ENCODE peak calls at places on chromosomes 2 and 18, in six cellular contexts. One of them, this sample, is unnamed. For H3K4me1, the result is how much of the 10 kb centered on the place peaks cover.

GRCh38 chr2:172864182-172864581 is 128.5 kb downstream of the RAPGEF4 start:
- DNase-seq in kidney: no peak
- DNase-seq in CD4-positive, CD25-positive, alpha-beta regulatory T cell: no peak
- DNase-seq in pancreas: peak
- DNase-seq in GM23248: peak
- DNase-seq in psoas muscle: peak
- DNase-seq in this sample: peak

GRCh38 chr2:209423562-209424541 is at the start of gene MAP2:
- DNase-seq in kidney: peak
- DNase-seq in CD4-positive, CD25-positive, alpha-beta regulatory T cell: peak
- DNase-seq in pancreas: peak
- DNase-seq in GM23248: peak
- DNase-seq in psoas muscle: peak
- DNase-seq in this sample: peak

GRCh38 chr18:49006641-49007136 is 55.9 kb upstream of the SMAD7 start:
- DNase-seq in kidney: peak
- DNase-seq in CD4-positive, CD25-positive, alpha-beta regulatory T cell: no peak
- DNase-seq in pancreas: no peak
- DNase-seq in GM23248: peak
- DNase-seq in psoas muscle: peak
- DNase-seq in this sample: no peak

GRCh38 chr2:241870611-241871537 is 1.3 kb downstream of the RTP5 start:
- DNase-seq in kidney: peak
- DNase-seq in CD4-positive, CD25-positive, alpha-beta regulatory T cell: no peak
- DNase-seq in pancreas: no peak
- DNase-seq in GM23248: no peak
- DNase-seq in psoas muscle: peak
- DNase-seq in this sample: no peak

GRCh38 chr2:55014962-55015939 is 35.0 kb downstream of the RTN4 start:
- DNase-seq in kidney: no peak
- DNase-seq in CD4-positive, CD25-positive, alpha-beta regulatory T cell: peak
- DNase-seq in pancreas: no peak
- DNase-seq in GM23248: peak
- DNase-seq in psoas muscle: no peak
- DNase-seq in this sample: no peak

GRCh38 chr18:54390838-54391237 is 33.1 kb downstream of the C18orf54 start:
- DNase-seq in kidney: no peak
- DNase-seq in CD4-positive, CD25-positive, alpha-beta regulatory T cell: no peak
- DNase-seq in pancreas: no peak
- DNase-seq in GM23248: no peak
- DNase-seq in psoas muscle: no peak
- DNase-seq in this sample: no peak

GRCh38 chr2:168635065-168635577 is 167.3 kb upstream of the NOSTRIN start:
- DNase-seq in kidney: peak
- DNase-seq in CD4-positive, CD25-positive, alpha-beta regulatory T cell: no peak
- DNase-seq in pancreas: no peak
- DNase-seq in GM23248: peak
- DNase-seq in psoas muscle: peak
- DNase-seq in this sample: no peak

GRCh38 chr2:173271135-173271534 is 83.5 kb upstream of the CDCA7 start:
- DNase-seq in kidney: no peak
- DNase-seq in CD4-positive, CD25-positive, alpha-beta regulatory T cell: no peak
- DNase-seq in pancreas: no peak
- DNase-seq in GM23248: no peak
- DNase-seq in psoas muscle: no peak
- DNase-seq in this sample: no peak

GRCh38 chr2:101790856-101791255 is 93.3 kb downstream of the MAP4K4 start:
- DNase-seq in kidney: no peak
- DNase-seq in CD4-positive, CD25-positive, alpha-beta regulatory T cell: no peak
- DNase-seq in pancreas: no peak
- DNase-seq in GM23248: peak
- DNase-seq in psoas muscle: no peak
- DNase-seq in this sample: no peak

GRCh38 chr2:128605421-128605820 is 286.8 kb upstream of the HS6ST1 start:
- DNase-seq in kidney: peak
- DNase-seq in CD4-positive, CD25-positive, alpha-beta regulatory T cell: no peak
- DNase-seq in pancreas: peak
- DNase-seq in GM23248: no peak
- DNase-seq in psoas muscle: peak
- DNase-seq in this sample: peak

GRCh38 chr2:219079417-219079816 is 18.7 kb upstream of the IHH start:
- DNase-seq in kidney: no peak
- DNase-seq in CD4-positive, CD25-positive, alpha-beta regulatory T cell: no peak
- DNase-seq in pancreas: no peak
- DNase-seq in GM23248: peak
- DNase-seq in psoas muscle: no peak
- DNase-seq in this sample: no peak

GRCh38 chr18:58429442-58429841 is 199.4 kb downstream of the ALPK2 start:
- DNase-seq in kidney: no peak
- DNase-seq in CD4-positive, CD25-positive, alpha-beta regulatory T cell: no peak
- DNase-seq in pancreas: no peak
- DNase-seq in GM23248: no peak
- DNase-seq in psoas muscle: no peak
- DNase-seq in this sample: no peak

GRCh38 chr18:33812186-33812585 is 234.2 kb downstream of the ASXL3 start:
- DNase-seq in kidney: no peak
- DNase-seq in CD4-positive, CD25-positive, alpha-beta regulatory T cell: no peak
- DNase-seq in pancreas: no peak
- DNase-seq in GM23248: no peak
- DNase-seq in psoas muscle: no peak
- DNase-seq in this sample: no peak

GRCh38 chr2:145812163-145812554 is 1292.2 kb upstream of the ZEB2 start:
- DNase-seq in kidney: no peak
- DNase-seq in CD4-positive, CD25-positive, alpha-beta regulatory T cell: no peak
- DNase-seq in pancreas: no peak
- DNase-seq in GM23248: no peak
- DNase-seq in psoas muscle: no peak
- DNase-seq in this sample: no peak

GRCh38 chr2:236360486-236360885 is 96.3 kb upstream of the ASB18 start:
- DNase-seq in kidney: no peak
- DNase-seq in CD4-positive, CD25-positive, alpha-beta regulatory T cell: no peak
- DNase-seq in pancreas: no peak
- DNase-seq in GM23248: no peak
- DNase-seq in psoas muscle: no peak
- DNase-seq in this sample: no peak

GRCh38 chr2:219918929-219919328 is 291.5 kb downstream of the SLC4A3 start:
- DNase-seq in kidney: no peak
- DNase-seq in CD4-positive, CD25-positive, alpha-beta regulatory T cell: no peak
- DNase-seq in pancreas: no peak
- DNase-seq in GM23248: no peak
- DNase-seq in psoas muscle: no peak
- DNase-seq in this sample: no peak

GRCh38 chr2:86809481-86810121 is 18.9 kb upstream of the CD8A start:
- DNase-seq in kidney: peak
- DNase-seq in CD4-positive, CD25-positive, alpha-beta regulatory T cell: no peak
- DNase-seq in pancreas: no peak
- DNase-seq in GM23248: no peak
- DNase-seq in psoas muscle: no peak
- DNase-seq in this sample: no peak

GRCh38 chr2:64367868-64368267 is 86.1 kb upstream of the LGALSL start:
- DNase-seq in kidney: no peak
- DNase-seq in CD4-positive, CD25-positive, alpha-beta regulatory T cell: no peak
- DNase-seq in pancreas: no peak
- DNase-seq in GM23248: no peak
- DNase-seq in psoas muscle: no peak
- DNase-seq in this sample: no peak

GRCh38 chr18:9048808-9049494 is 53.5 kb upstream of the NDUFV2 start:
- DNase-seq in kidney: no peak
- DNase-seq in CD4-positive, CD25-positive, alpha-beta regulatory T cell: no peak
- DNase-seq in pancreas: no peak
- DNase-seq in GM23248: peak
- DNase-seq in psoas muscle: no peak
- DNase-seq in this sample: no peak

GRCh38 chr18:7273301-7273911 is 42.5 kb downstream of the LRRC30 start:
- DNase-seq in kidney: peak
- DNase-seq in CD4-positive, CD25-positive, alpha-beta regulatory T cell: no peak
- DNase-seq in pancreas: peak
- DNase-seq in GM23248: peak
- DNase-seq in psoas muscle: peak
- DNase-seq in this sample: peak

GRCh38 chr2:78992451-78992806 is 33.1 kb upstream of the REG3G start:
- DNase-seq in kidney: no peak
- DNase-seq in CD4-positive, CD25-positive, alpha-beta regulatory T cell: no peak
- DNase-seq in pancreas: no peak
- DNase-seq in GM23248: peak
- DNase-seq in psoas muscle: no peak
- DNase-seq in this sample: no peak

GRCh38 chr2:121810959-121811853 is 55.8 kb downstream of the TSN start:
- DNase-seq in kidney: no peak
- DNase-seq in CD4-positive, CD25-positive, alpha-beta regulatory T cell: no peak
- DNase-seq in pancreas: peak
- DNase-seq in GM23248: peak
- DNase-seq in psoas muscle: peak
- DNase-seq in this sample: no peak

GRCh38 chr2:199692489-199692888 is 158.5 kb downstream of the FTCDNL1 start:
- DNase-seq in kidney: no peak
- DNase-seq in CD4-positive, CD25-positive, alpha-beta regulatory T cell: no peak
- DNase-seq in pancreas: no peak
- DNase-seq in GM23248: no peak
- DNase-seq in psoas muscle: no peak
- DNase-seq in this sample: no peak

GRCh38 chr2:104582471-104582870 is 271.4 kb upstream of the POU3F3 start:
- DNase-seq in kidney: no peak
- DNase-seq in CD4-positive, CD25-positive, alpha-beta regulatory T cell: no peak
- DNase-seq in pancreas: no peak
- DNase-seq in GM23248: no peak
- DNase-seq in psoas muscle: no peak
- DNase-seq in this sample: no peak

GRCh38 chr2:177242136-177242987 is 22.2 kb downstream of the NFE2L2 start:
- DNase-seq in kidney: no peak
- DNase-seq in CD4-positive, CD25-positive, alpha-beta regulatory T cell: no peak
- DNase-seq in pancreas: no peak
- DNase-seq in GM23248: peak
- DNase-seq in psoas muscle: no peak
- DNase-seq in this sample: no peak

GRCh38 chr2:38601463-38602135 is 1.1 kb downstream of the HNRNPLL start:
- DNase-seq in kidney: no peak
- DNase-seq in CD4-positive, CD25-positive, alpha-beta regulatory T cell: no peak
- DNase-seq in pancreas: no peak
- DNase-seq in GM23248: peak
- DNase-seq in psoas muscle: no peak
- DNase-seq in this sample: no peak

GRCh38 chr2:232362174-232362913 is 16.2 kb upstream of the ALPP start:
- DNase-seq in kidney: no peak
- DNase-seq in CD4-positive, CD25-positive, alpha-beta regulatory T cell: no peak
- DNase-seq in pancreas: peak
- DNase-seq in GM23248: no peak
- DNase-seq in psoas muscle: peak
- DNase-seq in this sample: no peak

GRCh38 chr18:68041327-68041726 is 524.8 kb upstream of the DSEL start:
- DNase-seq in kidney: no peak
- DNase-seq in CD4-positive, CD25-positive, alpha-beta regulatory T cell: no peak
- DNase-seq in pancreas: no peak
- DNase-seq in GM23248: no peak
- DNase-seq in psoas muscle: no peak
- DNase-seq in this sample: no peak

GRCh38 chr18:58645398-58645797 is 16.5 kb upstream of the ALPK2 start:
- DNase-seq in kidney: no peak
- DNase-seq in CD4-positive, CD25-positive, alpha-beta regulatory T cell: no peak
- DNase-seq in pancreas: no peak
- DNase-seq in GM23248: peak
- DNase-seq in psoas muscle: no peak
- DNase-seq in this sample: no peak

GRCh38 chr2:120764434-120764833 is 28.8 kb downstream of the GLI2 start:
- DNase-seq in kidney: peak
- DNase-seq in CD4-positive, CD25-positive, alpha-beta regulatory T cell: no peak
- DNase-seq in pancreas: peak
- DNase-seq in GM23248: no peak
- DNase-seq in psoas muscle: no peak
- DNase-seq in this sample: peak

GRCh38 chr2:120762341-120763061 is 26.8 kb downstream of the GLI2 start:
- DNase-seq in kidney: no peak
- DNase-seq in CD4-positive, CD25-positive, alpha-beta regulatory T cell: no peak
- DNase-seq in pancreas: peak
- DNase-seq in GM23248: no peak
- DNase-seq in psoas muscle: no peak
- DNase-seq in this sample: peak

GRCh38 chr2:120761911-120762310 is 26.2 kb downstream of the GLI2 start:
- DNase-seq in kidney: no peak
- DNase-seq in CD4-positive, CD25-positive, alpha-beta regulatory T cell: no peak
- DNase-seq in pancreas: peak
- DNase-seq in GM23248: no peak
- DNase-seq in psoas muscle: no peak
- DNase-seq in this sample: peak

GRCh38 chr2:120763931-120764330 is 28.3 kb downstream of the GLI2 start:
- DNase-seq in kidney: peak
- DNase-seq in CD4-positive, CD25-positive, alpha-beta regulatory T cell: no peak
- DNase-seq in pancreas: peak
- DNase-seq in GM23248: no peak
- DNase-seq in psoas muscle: no peak
- DNase-seq in this sample: peak

GRCh38 chr2:120763516-120763915 is 27.8 kb downstream of the GLI2 start:
- DNase-seq in kidney: peak
- DNase-seq in CD4-positive, CD25-positive, alpha-beta regulatory T cell: no peak
- DNase-seq in pancreas: peak
- DNase-seq in GM23248: no peak
- DNase-seq in psoas muscle: no peak
- DNase-seq in this sample: peak
- H3K4me1 ChIP-seq in kidney: under half
- H3K4me1 ChIP-seq in CD4-positive, CD25-positive, alpha-beta regulatory T cell: under half
- H3K4me1 ChIP-seq in pancreas: under half
- H3K4me1 ChIP-seq in GM23248: under half
- H3K4me1 ChIP-seq in psoas muscle: under half
- H3K4me1 ChIP-seq in this sample: under half

GRCh38 chr2:28558918-28559317 is 63.1 kb downstream of the PLB1 start:
- DNase-seq in kidney: no peak
- DNase-seq in CD4-positive, CD25-positive, alpha-beta regulatory T cell: no peak
- DNase-seq in pancreas: no peak
- DNase-seq in GM23248: no peak
- DNase-seq in psoas muscle: no peak
- DNase-seq in this sample: no peak
- H3K4me1 ChIP-seq in kidney: under half
- H3K4me1 ChIP-seq in CD4-positive, CD25-positive, alpha-beta regulatory T cell: under half
- H3K4me1 ChIP-seq in pancreas: under half
- H3K4me1 ChIP-seq in GM23248: under half
- H3K4me1 ChIP-seq in psoas muscle: under half
- H3K4me1 ChIP-seq in this sample: under half

DNA sequence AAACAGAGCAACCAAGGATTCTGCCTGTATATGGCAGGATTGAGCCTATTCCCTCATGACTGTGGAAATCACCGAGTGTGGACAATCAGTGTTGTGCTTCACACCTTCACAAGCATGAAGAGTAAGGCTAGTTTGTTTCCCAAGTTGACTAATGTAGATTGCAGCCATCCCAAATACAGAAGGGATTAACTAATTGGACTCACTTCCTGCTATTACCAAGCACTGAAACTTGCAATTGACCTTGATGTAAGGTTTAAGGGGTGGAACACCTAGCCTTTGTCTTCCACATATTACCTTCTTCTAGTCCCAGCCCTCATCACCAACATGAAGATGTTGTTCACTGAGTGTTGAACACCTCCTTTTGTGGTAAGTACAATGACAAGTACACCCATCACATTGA is 120.9 kb upstream of the RND3 start:
- DNase-seq in kidney: no peak
- DNase-seq in CD4-positive, CD25-positive, alpha-beta regulatory T cell: no peak
- DNase-seq in pancreas: no peak
- DNase-seq in GM23248: peak
- DNase-seq in psoas muscle: no peak
- DNase-seq in this sample: no peak
- H3K4me1 ChIP-seq in kidney: under half
- H3K4me1 ChIP-seq in CD4-positive, CD25-positive, alpha-beta regulatory T cell: under half
- H3K4me1 ChIP-seq in pancreas: under half
- H3K4me1 ChIP-seq in GM23248: half or more
- H3K4me1 ChIP-seq in psoas muscle: under half
- H3K4me1 ChIP-seq in this sample: under half

GRCh38 chr2:68436270-68436669 is 30.8 kb downstream of the FBXO48 start:
- DNase-seq in kidney: no peak
- DNase-seq in CD4-positive, CD25-positive, alpha-beta regulatory T cell: no peak
- DNase-seq in pancreas: no peak
- DNase-seq in GM23248: peak
- DNase-seq in psoas muscle: no peak
- DNase-seq in this sample: no peak
- H3K4me1 ChIP-seq in kidney: under half
- H3K4me1 ChIP-seq in CD4-positive, CD25-positive, alpha-beta regulatory T cell: under half
- H3K4me1 ChIP-seq in pancreas: under half
- H3K4me1 ChIP-seq in GM23248: under half
- H3K4me1 ChIP-seq in psoas muscle: under half
- H3K4me1 ChIP-seq in this sample: under half

This sample was measured in lower lobe of right lung.